ENCODE peak calls at places on chromosomes 12 and 14, in ten cellular contexts. One of them, this sample, is unnamed.

GRCh38 chr14:92549853-92550244 is 36.3 kb downstream of the RIN3 start:
- DNase-seq in hypothalamus: no peak
- DNase-seq in NAMALWA: no peak
- DNase-seq in CD8-positive, alpha-beta memory T cell: no peak
- DNase-seq in cardiac muscle cell: no peak
- DNase-seq in activated CD8-positive, alpha-beta memory T cell treated with anti-CD3 and anti-CD28 coated beads, Interleukin-2, amount 50 U/mL, for 48 hours: no peak
- DNase-seq in astrocyte of the spinal cord: no peak
- DNase-seq in LoVo: no peak
- DNase-seq in NCI-H1105: no peak
- DNase-seq in stimulated activated CD4-positive, alpha-beta T cell treated with anti-CD3 and anti-CD28 coated beads, Interleukin-1b, Interleukin-23, amount 100 ng/mL, for 48 hours: no peak
- DNase-seq in this sample: no peak

GRCh38 chr12:42737364-42737763 is 147.8 kb upstream of the PRICKLE1 start:
- DNase-seq in hypothalamus: no peak
- DNase-seq in NAMALWA: no peak
- DNase-seq in CD8-positive, alpha-beta memory T cell: no peak
- DNase-seq in cardiac muscle cell: no peak
- DNase-seq in activated CD8-positive, alpha-beta memory T cell treated with anti-CD3 and anti-CD28 coated beads, Interleukin-2, amount 50 U/mL, for 48 hours: no peak
- DNase-seq in astrocyte of the spinal cord: no peak
- DNase-seq in LoVo: no peak
- DNase-seq in NCI-H1105: no peak
- DNase-seq in stimulated activated CD4-positive, alpha-beta T cell treated with anti-CD3 and anti-CD28 coated beads, Interleukin-1b, Interleukin-23, amount 100 ng/mL, for 48 hours: no peak
- DNase-seq in this sample: no peak

GRCh38 chr12:117140397-117141096 is 41.3 kb upstream of the TESC start:
- DNase-seq in hypothalamus: no peak
- DNase-seq in NAMALWA: no peak
- DNase-seq in CD8-positive, alpha-beta memory T cell: no peak
- DNase-seq in cardiac muscle cell: no peak
- DNase-seq in activated CD8-positive, alpha-beta memory T cell treated with anti-CD3 and anti-CD28 coated beads, Interleukin-2, amount 50 U/mL, for 48 hours: no peak
- DNase-seq in astrocyte of the spinal cord: no peak
- DNase-seq in LoVo: no peak
- DNase-seq in NCI-H1105: no peak
- DNase-seq in stimulated activated CD4-positive, alpha-beta T cell treated with anti-CD3 and anti-CD28 coated beads, Interleukin-1b, Interleukin-23, amount 100 ng/mL, for 48 hours: no peak
- DNase-seq in this sample: no peak

GRCh38 chr14:51094282-51094821 is 553 bp downstream of the TRIM9 start:
- DNase-seq in hypothalamus: no peak
- DNase-seq in NAMALWA: no peak
- DNase-seq in CD8-positive, alpha-beta memory T cell: no peak
- DNase-seq in cardiac muscle cell: peak; percentile 32
- DNase-seq in activated CD8-positive, alpha-beta memory T cell treated with anti-CD3 and anti-CD28 coated beads, Interleukin-2, amount 50 U/mL, for 48 hours: peak; percentile 65
- DNase-seq in astrocyte of the spinal cord: no peak
- DNase-seq in LoVo: no peak
- DNase-seq in NCI-H1105: peak; percentile 8
- DNase-seq in stimulated activated CD4-positive, alpha-beta T cell treated with anti-CD3 and anti-CD28 coated beads, Interleukin-1b, Interleukin-23, amount 100 ng/mL, for 48 hours: peak; percentile 8
- DNase-seq in this sample: peak; percentile 48

GRCh38 chr12:15899282-15899870 is 11.8 kb upstream of the DERA start:
- DNase-seq in hypothalamus: no peak
- DNase-seq in NAMALWA: peak; percentile 70
- DNase-seq in CD8-positive, alpha-beta memory T cell: no peak
- DNase-seq in cardiac muscle cell: peak; percentile 45
- DNase-seq in activated CD8-positive, alpha-beta memory T cell treated with anti-CD3 and anti-CD28 coated beads, Interleukin-2, amount 50 U/mL, for 48 hours: no peak
- DNase-seq in astrocyte of the spinal cord: no peak
- DNase-seq in LoVo: peak; percentile 56
- DNase-seq in NCI-H1105: peak; percentile 15
- DNase-seq in stimulated activated CD4-positive, alpha-beta T cell treated with anti-CD3 and anti-CD28 coated beads, Interleukin-1b, Interleukin-23, amount 100 ng/mL, for 48 hours: no peak
- DNase-seq in this sample: no peak

GRCh38 chr12:79690606-79691298 is at the start of gene PAWR:
- DNase-seq in hypothalamus: peak; percentile 10
- DNase-seq in NAMALWA: peak; percentile 86
- DNase-seq in CD8-positive, alpha-beta memory T cell: no peak
- DNase-seq in cardiac muscle cell: peak; percentile 94
- DNase-seq in activated CD8-positive, alpha-beta memory T cell treated with anti-CD3 and anti-CD28 coated beads, Interleukin-2, amount 50 U/mL, for 48 hours: peak; percentile 71
- DNase-seq in astrocyte of the spinal cord: peak; percentile 82
- DNase-seq in LoVo: peak; percentile 94
- DNase-seq in NCI-H1105: peak; percentile 92
- DNase-seq in stimulated activated CD4-positive, alpha-beta T cell treated with anti-CD3 and anti-CD28 coated beads, Interleukin-1b, Interleukin-23, amount 100 ng/mL, for 48 hours: peak; percentile 6
- DNase-seq in this sample: peak; percentile 39

GRCh38 chr14:102840801-102841528 is 63.7 kb downstream of the TRAF3 start:
- DNase-seq in hypothalamus: no peak
- DNase-seq in NAMALWA: no peak
- DNase-seq in CD8-positive, alpha-beta memory T cell: no peak
- DNase-seq in cardiac muscle cell: no peak
- DNase-seq in activated CD8-positive, alpha-beta memory T cell treated with anti-CD3 and anti-CD28 coated beads, Interleukin-2, amount 50 U/mL, for 48 hours: no peak
- DNase-seq in astrocyte of the spinal cord: no peak
- DNase-seq in LoVo: no peak
- DNase-seq in NCI-H1105: no peak
- DNase-seq in stimulated activated CD4-positive, alpha-beta T cell treated with anti-CD3 and anti-CD28 coated beads, Interleukin-1b, Interleukin-23, amount 100 ng/mL, for 48 hours: no peak
- DNase-seq in this sample: no peak

GRCh38 chr12:95077341-95077740 is 3.9 kb upstream of the NR2C1 start:
- DNase-seq in hypothalamus: no peak
- DNase-seq in NAMALWA: no peak
- DNase-seq in CD8-positive, alpha-beta memory T cell: no peak
- DNase-seq in cardiac muscle cell: no peak
- DNase-seq in activated CD8-positive, alpha-beta memory T cell treated with anti-CD3 and anti-CD28 coated beads, Interleukin-2, amount 50 U/mL, for 48 hours: no peak
- DNase-seq in astrocyte of the spinal cord: no peak
- DNase-seq in LoVo: no peak
- DNase-seq in NCI-H1105: no peak
- DNase-seq in stimulated activated CD4-positive, alpha-beta T cell treated with anti-CD3 and anti-CD28 coated beads, Interleukin-1b, Interleukin-23, amount 100 ng/mL, for 48 hours: no peak
- DNase-seq in this sample: no peak

GRCh38 chr12:90305379-90305778 is 596.7 kb upstream of the ATP2B1 start:
- DNase-seq in hypothalamus: no peak
- DNase-seq in NAMALWA: no peak
- DNase-seq in CD8-positive, alpha-beta memory T cell: no peak
- DNase-seq in cardiac muscle cell: no peak
- DNase-seq in activated CD8-positive, alpha-beta memory T cell treated with anti-CD3 and anti-CD28 coated beads, Interleukin-2, amount 50 U/mL, for 48 hours: no peak
- DNase-seq in astrocyte of the spinal cord: no peak
- DNase-seq in LoVo: peak; percentile 23
- DNase-seq in NCI-H1105: no peak
- DNase-seq in stimulated activated CD4-positive, alpha-beta T cell treated with anti-CD3 and anti-CD28 coated beads, Interleukin-1b, Interleukin-23, amount 100 ng/mL, for 48 hours: no peak
- DNase-seq in this sample: no peak

GRCh38 chr14:39266871-39267591 is 33.3 kb downstream of the MIA2 start:
- DNase-seq in hypothalamus: peak; percentile 77
- DNase-seq in NAMALWA: peak; percentile 76
- DNase-seq in CD8-positive, alpha-beta memory T cell: peak; percentile 62
- DNase-seq in cardiac muscle cell: peak; percentile 85
- DNase-seq in activated CD8-positive, alpha-beta memory T cell treated with anti-CD3 and anti-CD28 coated beads, Interleukin-2, amount 50 U/mL, for 48 hours: peak; percentile 88
- DNase-seq in astrocyte of the spinal cord: peak; percentile 90
- DNase-seq in LoVo: peak; percentile 82
- DNase-seq in NCI-H1105: peak; percentile 83
- DNase-seq in stimulated activated CD4-positive, alpha-beta T cell treated with anti-CD3 and anti-CD28 coated beads, Interleukin-1b, Interleukin-23, amount 100 ng/mL, for 48 hours: peak; percentile 72
- DNase-seq in this sample: peak; percentile 77